ENCODE peak calls at places on chromosomes 5 and 9, in six cellular contexts. O is mammary epithelial cell, E is endothelial cell of umbilical vein, J is OCI-LY7, S is neural progenitor cell, N is Karpas-422. A is an unnamed sample. For H3K4me1, the result is how much of the 10 kb centered on the place peaks cover.

GRCh38 chr9:100011062-100011681 is 87.6 kb downstream of the ERP44 start:
- DNase-seq in S (peak), E (peak), N (peak), J (peak), O (peak), A (peak)

GRCh38 chr5:95723632-95724369 is 7.3 kb upstream of the RHOBTB3 start:
- DNase-seq in E (peak), S (no peak), J (no peak), O (no peak), N (no peak), A (peak)

GRCh38 chr9:91186311-91187101 is 175.2 kb downstream of the AUH start:
- DNase-seq in J (no peak), O (peak), S (no peak), E (peak), N (no peak), A (peak)

GRCh38 chr5:179668404-179668803 is 12.4 kb downstream of the CBY3 start:
- DNase-seq in O (peak), N (peak), S (peak), J (peak), E (peak), A (peak)

GRCh38 chr9:113624721-113625120 is 161.2 kb downstream of the RGS3 start:
- DNase-seq in S (no peak), O (peak), E (no peak), J (no peak), N (no peak), A (no peak)

GRCh38 chr5:141882594-141883183 is 4.5 kb upstream of the PCDH1 start:
- DNase-seq in O (no peak), S (peak), J (no peak), E (no peak), N (no peak), A (no peak)

GRCh38 chr5:43973318-43973717 is 370.3 kb downstream of the NNT start:
- DNase-seq in S (no peak), N (no peak), E (no peak), O (no peak), J (no peak), A (peak)

GRCh38 chr9:77977210-77977611 is 54.4 kb downstream of the GNAQ start:
- DNase-seq in J (peak), O (peak), N (peak), S (peak), E (peak), A (peak)

GRCh38 chr9:90905079-90905478 is 103.5 kb downstream of the SYK start:
- DNase-seq in J (peak), E (no peak), S (no peak), O (no peak), N (no peak), A (no peak)

GRCh38 chr5:155772009-155772662 is 554.8 kb upstream of the SGCD start:
- DNase-seq in N (no peak), S (peak), O (no peak), J (no peak), E (no peak), A (no peak)

GRCh38 chr9:70924905-70925547 is 196.4 kb downstream of the TRPM3 start:
- DNase-seq in J (peak), N (peak), O (peak), S (peak), E (peak), A (peak)

DNA sequence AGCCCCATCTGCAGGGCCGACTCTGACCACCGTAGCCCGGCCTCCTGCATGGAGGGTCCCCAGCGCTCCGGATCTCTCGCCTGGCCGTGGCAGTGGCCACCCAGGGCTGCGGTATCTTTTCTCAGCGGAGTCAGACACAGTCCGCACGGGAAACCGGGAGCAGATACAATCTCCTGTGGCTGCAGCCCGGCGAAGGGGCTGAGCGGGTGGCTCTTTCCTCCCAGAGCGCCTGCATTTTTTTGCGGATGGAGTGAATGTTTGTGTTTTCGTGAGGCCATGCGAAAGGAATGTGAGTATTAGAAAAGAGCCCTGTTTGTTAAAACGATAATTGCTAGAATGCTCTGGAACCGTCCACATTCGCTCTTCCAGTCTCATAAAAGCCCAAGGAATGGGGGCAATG is 53.4 kb upstream of the PTCH1 start:
- DNase-seq in N (no peak), J (no peak), O (no peak), E (peak), S (no peak), A (peak)
- H2AFZ ChIP-seq in N (no peak), J (no peak), O (no peak), E (peak), S (peak), A (peak)

GRCh38 chr5:16467363-16468219 is 2.0 kb upstream of the ZNF622 start:
- DNase-seq in J (peak), S (no peak), N (peak), E (peak), O (peak), A (peak)
- H3K27ac ChIP-seq in J (no peak), S (no peak), N (no peak), E (peak), O (peak), A (no peak)

GRCh38 chr9:93057703-93058356 is 671 bp upstream of the SUSD3 start:
- DNase-seq in S (no peak), J (no peak), E (no peak), N (no peak), O (no peak), A (no peak)
- H3K4me1 ChIP-seq in S (under half), J (half or more), E (under half), N (under half), O (under half), A (under half)

DNA sequence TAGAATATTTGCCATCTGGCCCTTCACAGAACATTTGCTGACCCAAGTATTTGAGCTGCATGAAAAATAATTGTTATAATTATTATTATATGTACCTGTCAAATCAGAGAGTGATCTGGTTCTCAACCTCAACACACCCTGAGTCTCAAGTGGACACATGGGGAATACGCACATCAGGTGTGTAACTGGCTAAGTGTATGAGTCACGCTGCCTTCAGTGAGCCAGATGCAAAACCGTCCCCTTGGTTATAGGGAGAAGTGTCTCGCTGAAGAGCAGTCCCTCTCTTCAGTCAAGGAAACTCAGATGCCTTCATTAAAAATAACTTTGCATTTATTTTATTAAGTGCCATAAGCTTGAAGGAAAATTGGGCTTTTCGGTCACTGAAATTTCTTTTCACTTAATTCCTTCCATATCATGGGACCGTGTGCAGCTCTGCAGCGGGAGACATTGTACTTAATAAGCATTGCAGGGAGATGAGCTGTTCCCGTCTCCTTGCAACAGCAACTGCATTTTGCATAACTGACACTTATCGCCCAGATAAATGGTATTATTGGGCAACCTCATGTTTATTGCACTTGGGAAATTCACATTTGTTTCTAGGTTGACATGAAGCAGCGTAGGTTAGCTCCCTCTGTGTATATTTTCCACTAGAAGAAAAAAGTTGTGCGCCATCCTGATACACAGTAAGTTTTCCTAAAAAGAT is 512.3 kb upstream of the DAP start:
- DNase-seq in E (no peak), O (no peak), S (no peak), N (no peak), J (no peak), A (peak)
- H2AFZ ChIP-seq in E (no peak), O (no peak), S (no peak), N (no peak), J (no peak), A (no peak)

DNA sequence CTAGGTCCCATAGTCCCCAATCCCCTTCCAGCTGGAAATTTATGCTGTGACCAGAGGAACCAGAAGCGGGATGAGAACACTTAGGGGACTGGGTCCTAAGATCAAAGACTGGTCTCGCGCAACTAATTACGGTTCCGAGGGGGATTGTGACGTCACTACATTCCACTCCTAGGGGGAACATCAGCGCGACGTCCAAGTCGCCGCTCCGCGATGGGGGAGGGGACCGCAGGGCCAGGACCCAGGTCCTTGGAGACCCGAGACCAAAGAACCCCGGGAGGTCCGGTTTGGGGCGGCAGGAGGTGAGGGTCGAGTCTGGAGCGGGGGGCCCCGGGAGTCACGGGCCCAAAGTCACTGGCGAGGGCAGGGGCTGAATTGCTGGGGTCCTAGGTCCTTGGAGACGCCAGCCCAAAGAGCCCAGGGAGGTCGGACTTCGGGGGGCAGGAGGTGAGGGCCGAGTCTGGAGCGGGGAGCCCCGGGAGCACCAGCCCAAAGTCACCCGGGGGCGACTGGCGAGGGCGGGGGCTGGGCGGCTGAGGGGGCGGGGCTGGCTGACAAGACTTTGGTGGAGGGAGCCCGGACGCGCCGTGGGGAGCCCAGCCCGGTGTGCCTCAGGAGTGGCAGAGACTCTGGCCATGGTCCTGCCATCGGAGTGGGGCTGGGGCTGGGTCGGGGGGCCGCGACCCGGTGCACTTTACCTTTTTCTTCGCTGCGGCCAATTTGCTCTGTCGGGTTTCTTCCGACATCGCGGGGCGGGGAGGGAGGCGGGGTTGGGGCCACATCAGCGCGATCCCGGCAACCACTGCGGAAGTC is at the start of gene GOLGA2:
- DNase-seq in O (no peak), E (peak), J (no peak), N (peak), S (peak), A (peak)
- H3K27ac ChIP-seq in O (peak), E (peak), J (peak), N (peak), S (no peak), A (peak)

GRCh38 chr5:126884269-126884819 is 107.4 kb downstream of the LMNB1 start:
- DNase-seq in E (peak), O (peak), S (no peak), J (no peak), N (no peak), A (peak)

GRCh38 chr5:126883801-126884200 is 106.9 kb downstream of the LMNB1 start:
- DNase-seq in J (no peak), E (peak), N (no peak), S (no peak), O (peak), A (peak)

GRCh38 chr5:126888180-126888579 is 111.2 kb downstream of the LMNB1 start:
- DNase-seq in E (no peak), J (no peak), S (no peak), O (no peak), N (no peak), A (no peak)
- H3K4me1 ChIP-seq in E (under half), J (under half), S (under half), O (under half), N (under half), A (under half)

GRCh38 chr5:62942384-62942783 is 363.8 kb downstream of the LRRC70 start:
- DNase-seq in N (no peak), S (no peak), E (peak), J (no peak), O (no peak), A (no peak)
- H2AFZ ChIP-seq in N (no peak), S (peak), E (peak), J (no peak), O (no peak), A (no peak)

DNA sequence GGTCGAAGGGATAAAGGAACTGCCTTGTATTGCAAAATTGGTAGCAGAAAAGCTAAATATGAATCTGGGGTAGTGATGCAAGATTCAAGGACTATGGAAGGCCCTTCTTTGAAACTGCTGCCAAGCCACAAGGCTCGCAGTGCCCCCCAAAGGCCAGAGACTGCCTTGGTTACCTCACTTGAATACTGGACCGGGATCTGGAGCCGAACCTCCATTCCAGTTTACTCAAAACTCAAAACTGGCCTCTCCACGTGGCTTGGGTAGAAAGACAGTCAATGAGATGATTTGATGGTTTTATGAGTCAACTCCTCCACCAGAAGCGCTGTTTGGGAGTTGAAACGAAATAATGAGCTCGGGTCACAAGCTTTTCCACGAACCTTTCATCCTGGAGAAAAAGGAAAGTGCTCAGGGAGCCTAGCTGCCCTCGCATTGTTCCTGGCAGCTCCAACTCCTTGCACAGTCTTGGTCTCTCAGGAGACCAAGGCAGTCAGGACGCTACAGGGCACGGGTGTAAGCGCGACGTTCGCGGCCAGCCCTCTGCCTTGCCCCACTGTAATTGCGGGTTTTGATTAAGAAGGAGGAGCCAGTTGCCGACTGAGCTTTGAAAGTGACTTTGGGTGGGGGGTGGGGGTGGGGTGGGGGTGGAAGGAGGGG is 2.8 kb downstream of the ST8SIA4 start:
- DNase-seq in J (peak), O (peak), E (peak), N (peak), S (peak), A (peak)
- H3K27ac ChIP-seq in J (peak), O (no peak), E (peak), N (peak), S (no peak), A (no peak)

DNA sequence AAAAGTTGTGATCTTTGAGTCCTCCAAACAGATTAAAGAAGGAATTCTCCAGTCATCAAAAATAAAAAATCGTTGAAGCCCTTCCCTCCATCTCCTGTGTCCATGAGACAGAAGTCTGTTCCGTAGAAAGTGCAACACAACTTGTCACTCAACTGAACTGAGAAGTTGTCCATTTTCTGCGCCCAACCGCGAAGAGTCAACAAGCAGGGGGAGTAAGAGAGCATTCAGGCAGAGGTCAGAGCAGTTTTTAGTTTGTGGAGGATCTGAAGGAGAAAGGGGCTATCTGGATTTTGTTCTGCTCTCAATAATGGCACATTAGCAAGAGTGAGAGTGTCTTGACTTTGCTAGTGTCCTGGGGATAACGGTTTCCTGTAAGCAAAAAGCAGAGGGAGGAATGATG is 303.9 kb downstream of the ICE1 start:
- DNase-seq in E (no peak), J (no peak), N (no peak), O (no peak), S (no peak), A (no peak)
- H3K4me1 ChIP-seq in E (under half), J (under half), N (under half), O (under half), S (under half), A (under half)

GRCh38 chr5:79578876-79579275 is 33.4 kb upstream of the TENT2 start:
- DNase-seq in J (no peak), N (no peak), E (no peak), O (peak), S (no peak), A (no peak)

GRCh38 chr5:79585129-79585528 is 27.1 kb upstream of the TENT2 start:
- DNase-seq in E (no peak), J (no peak), O (no peak), N (no peak), S (no peak), A (no peak)

GRCh38 chr5:79577693-79578092 is 34.5 kb upstream of the TENT2 start:
- DNase-seq in E (no peak), N (no peak), O (no peak), S (no peak), J (no peak), A (no peak)

GRCh38 chr5:79582186-79582585 is 30.1 kb upstream of the TENT2 start:
- DNase-seq in E (no peak), N (no peak), O (no peak), J (no peak), S (no peak), A (no peak)

DNA sequence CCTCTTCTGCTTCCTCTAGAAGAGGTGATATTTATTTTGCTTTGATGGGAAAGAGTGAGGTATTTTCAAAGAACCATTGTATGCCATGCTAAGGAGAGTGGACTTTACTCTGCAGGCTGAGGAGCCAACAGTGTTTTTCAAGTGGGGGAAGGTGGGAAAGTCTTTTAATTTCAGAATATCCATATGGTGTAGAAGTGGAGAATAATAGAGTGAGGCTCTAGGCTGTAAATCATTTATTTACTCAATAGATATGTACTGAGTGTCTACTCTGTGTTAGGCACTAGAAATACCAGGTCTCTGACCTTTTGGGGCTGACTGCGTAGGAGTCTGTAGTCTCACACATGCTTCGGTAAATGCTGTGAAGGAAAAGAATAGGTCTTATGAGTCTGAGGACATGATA is 30.7 kb upstream of the TENT2 start:
- DNase-seq in O (no peak), E (no peak), S (no peak), N (no peak), J (no peak), A (no peak)
- H2AFZ ChIP-seq in O (no peak), E (no peak), S (no peak), N (no peak), J (no peak), A (no peak)